ENCODE peak calls at places on chromosome 12, in ten cellular contexts. H is HFFc6, J is brain microvascular endothelial cell, P is fibroblast of lung, Y is MM.1S, S is GM12865, T is RWPE1, N is endothelial cell, E is RWPE2, O is fibroblast of the aortic adventitia. C is an unnamed sample.

GRCh38 chr12:22658214-22658613 is 33.2 kb downstream of the ETNK1 start:
- DNase-seq in T (peak), S (peak), P (peak), O (peak), Y (no peak), H (peak), J (peak), N (no peak), E (no peak), C (no peak)

GRCh38 chr12:49017764-49018281 is 753 bp downstream of the PRKAG1 start:
- DNase-seq in H (peak), Y (no peak), J (peak), N (no peak), O (no peak), E (no peak), S (peak), T (no peak), P (no peak), C (no peak)

GRCh38 chr12:52082988-52083637 is 3.6 kb downstream of the SMIM41 start:
- DNase-seq in S (peak), H (peak), N (peak), E (no peak), Y (peak), J (peak), T (peak), P (peak), O (peak), C (peak)

GRCh38 chr12:81010641-81011040 is 67.2 kb upstream of the ACSS3 start:
- DNase-seq in Y (no peak), H (no peak), S (no peak), O (peak), N (no peak), T (no peak), P (no peak), E (no peak), J (no peak), C (no peak)

GRCh38 chr12:79884401-79885006 is 50.4 kb downstream of the PPP1R12A start:
- DNase-seq in P (peak), E (no peak), T (no peak), J (no peak), S (no peak), H (no peak), O (no peak), Y (no peak), N (no peak), C (no peak)

GRCh38 chr12:29228474-29229157 is 79.5 kb downstream of the FAR2 start:
- DNase-seq in J (no peak), S (no peak), H (no peak), P (no peak), E (no peak), N (no peak), O (no peak), T (no peak), Y (no peak), C (no peak)

GRCh38 chr12:2652401-2653081 is 142.2 kb upstream of the FKBP4 start:
- DNase-seq in P (no peak), O (no peak), N (no peak), S (no peak), J (no peak), E (peak), T (no peak), Y (no peak), H (no peak), C (no peak)

GRCh38 chr12:5391638-5392037 is 40.3 kb upstream of the NTF3 start:
- DNase-seq in S (no peak), H (no peak), J (peak), T (no peak), O (no peak), E (no peak), Y (no peak), P (no peak), N (no peak), C (no peak)

GRCh38 chr12:27511031-27511722 is 12.8 kb upstream of the PPFIBP1 start:
- DNase-seq in Y (no peak), S (no peak), O (peak), J (no peak), N (no peak), P (peak), H (no peak), E (no peak), T (no peak), C (no peak)

GRCh38 chr12:122842505-122843405 is 7.5 kb downstream of the HIP1R start:
- DNase-seq in P (no peak), O (no peak), J (no peak), Y (no peak), S (no peak), E (no peak), N (no peak), T (no peak), H (no peak), C (no peak)

GRCh38 chr12:124500232-124501079 is 67.0 kb downstream of the NCOR2 start:
- DNase-seq in P (no peak), T (peak), O (no peak), S (no peak), E (peak), J (no peak), Y (no peak), H (peak), N (peak), C (no peak)

GRCh38 chr12:48000878-48001321 is 3.4 kb downstream of the COL2A1 start:
- DNase-seq in S (no peak), P (peak), O (peak), Y (no peak), N (no peak), T (peak), J (peak), H (peak), E (no peak), C (no peak)

GRCh38 chr12:8662592-8662991 is at the start of gene MFAP5:
- DNase-seq in Y (no peak), S (no peak), O (peak), E (no peak), H (peak), T (peak), N (no peak), J (no peak), P (no peak), C (no peak)

GRCh38 chr12:81758421-81759214 is 532 bp downstream of the PPFIA2 start:
- DNase-seq in E (no peak), S (no peak), N (peak), Y (peak), H (no peak), J (peak), O (peak), P (peak), T (no peak), C (peak)

GRCh38 chr12:76276499-76277151 is 71.6 kb downstream of the BBS10 start:
- DNase-seq in O (no peak), E (no peak), S (no peak), N (no peak), P (peak), H (no peak), J (no peak), Y (no peak), T (no peak), C (no peak)

GRCh38 chr12:26629864-26630263 is 203.1 kb downstream of the ITPR2 start:
- DNase-seq in E (no peak), J (peak), O (peak), T (no peak), H (no peak), N (no peak), Y (no peak), S (no peak), P (peak), C (no peak)

GRCh38 chr12:32183646-32184045 is 77.0 kb downstream of the BICD1 start:
- DNase-seq in H (peak), T (no peak), Y (no peak), O (no peak), J (peak), N (peak), S (no peak), E (no peak), P (no peak), C (no peak)

GRCh38 chr12:118136559-118137003 is 657 bp downstream of the PEBP1 start:
- DNase-seq in J (peak), S (peak), P (peak), E (no peak), N (peak), T (peak), H (peak), Y (peak), O (peak), C (peak)

GRCh38 chr12:101823891-101824290 is 6.9 kb downstream of the GNPTAB start:
- DNase-seq in T (peak), S (peak), J (peak), Y (peak), N (peak), P (peak), E (no peak), H (no peak), O (peak), C (peak)
- TF ChIP-seq CTCF in T (peak), S (peak), J (peak), Y (peak), N (peak), P (no peak), E (no peak), H (peak), O (peak), C (peak)

GRCh38 chr12:132373967-132374820 is 44.8 kb upstream of the GALNT9 start:
- DNase-seq in P (peak), J (no peak), S (no peak), N (no peak), Y (no peak), T (peak), O (no peak), H (no peak), E (peak), C (peak)
- TF ChIP-seq CTCF in P (peak), J (peak), S (no peak), N (no peak), Y (no peak), T (peak), O (peak), H (peak), E (peak), C (no peak)

GRCh38 chr12:53986686-53987180 is 1.8 kb downstream of the HOXC10 start:
- DNase-seq in H (no peak), J (no peak), P (no peak), O (no peak), E (no peak), N (no peak), S (no peak), Y (no peak), T (no peak), C (no peak)

GRCh38 chr12:53984901-53985357 is at the start of gene HOXC10:
- DNase-seq in O (peak), P (peak), S (peak), Y (peak), H (peak), J (peak), T (peak), N (peak), E (peak), C (peak)

GRCh38 chr12:53985358-53985899 is 483 bp downstream of the HOXC10 start:
- DNase-seq in H (no peak), P (no peak), J (no peak), O (no peak), E (no peak), T (no peak), Y (no peak), S (no peak), N (no peak), C (no peak)

GRCh38 chr12:53987748-53988147 is 2.8 kb downstream of the HOXC10 start:
- DNase-seq in P (no peak), O (no peak), Y (no peak), T (no peak), H (no peak), S (no peak), J (no peak), E (no peak), N (no peak), C (no peak)

GRCh38 chr12:53985900-53986685 is 1.1 kb downstream of the HOXC10 start:
- DNase-seq in S (no peak), T (no peak), P (no peak), N (no peak), J (no peak), E (no peak), Y (no peak), O (no peak), H (no peak), C (no peak)
- TF ChIP-seq CTCF in S (no peak), T (no peak), P (no peak), N (no peak), J (no peak), E (no peak), Y (no peak), O (no peak), H (no peak), C (no peak)

GRCh38 chr12:71124833-71125460 is 32.9 kb downstream of the TSPAN8 start:
- DNase-seq in P (no peak), Y (no peak), T (no peak), S (no peak), N (no peak), J (no peak), O (no peak), E (no peak), H (no peak), C (no peak)
- TF ChIP-seq CTCF in P (no peak), Y (no peak), T (no peak), S (no peak), N (no peak), J (no peak), O (no peak), E (no peak), H (no peak), C (no peak)

GRCh38 chr12:41190360-41190759 is 2.2 kb downstream of the PDZRN4 start:
- DNase-seq in P (no peak), O (no peak), T (no peak), Y (no peak), N (peak), S (no peak), J (peak), E (no peak), H (no peak), C (no peak)
- TF ChIP-seq CTCF in P (peak), O (peak), T (peak), Y (peak), N (no peak), S (peak), J (peak), E (peak), H (no peak), C (no peak)

DNA sequence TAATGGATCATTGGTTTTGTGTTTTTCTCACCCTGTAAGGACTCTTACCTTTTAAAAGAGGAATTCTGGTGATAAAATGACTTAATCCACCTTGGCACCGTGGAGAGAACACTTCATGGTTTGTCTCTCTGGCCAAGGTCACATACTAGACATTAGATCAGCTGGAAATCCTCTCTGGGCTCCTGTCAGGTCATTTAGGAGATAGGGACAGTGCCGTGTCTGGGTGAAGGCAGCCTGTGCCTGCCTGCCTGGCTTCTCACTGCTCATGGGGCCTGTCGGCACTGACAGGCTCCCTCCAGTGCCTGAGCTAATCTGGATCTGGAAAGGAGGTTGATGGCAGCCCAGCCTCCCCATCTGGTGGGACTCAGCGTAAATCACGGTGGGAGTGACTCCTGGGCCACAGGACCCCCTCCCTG is 5.7 kb downstream of the CRADD start:
- DNase-seq in E (no peak), H (no peak), S (no peak), T (no peak), J (no peak), O (no peak), Y (no peak), P (no peak), N (no peak), C (no peak)
- TF ChIP-seq CTCF in E (no peak), H (no peak), S (no peak), T (no peak), J (no peak), O (no peak), Y (no peak), P (no peak), N (no peak), C (no peak)

GRCh38 chr12:115771601-115772000 is 505.9 kb downstream of the MED13L start:
- DNase-seq in S (no peak), P (no peak), Y (no peak), H (no peak), O (no peak), T (no peak), N (no peak), E (no peak), J (no peak), C (no peak)

GRCh38 chr12:115776399-115776798 is 501.1 kb downstream of the MED13L start:
- DNase-seq in S (no peak), O (no peak), E (no peak), P (no peak), N (no peak), H (no peak), Y (no peak), J (no peak), T (no peak), C (no peak)

GRCh38 chr12:115771065-115771464 is 506.4 kb downstream of the MED13L start:
- DNase-seq in P (peak), Y (no peak), T (no peak), E (no peak), O (no peak), S (no peak), H (peak), J (no peak), N (peak), C (no peak)

GRCh38 chr12:115770643-115771042 is 506.9 kb downstream of the MED13L start:
- DNase-seq in O (no peak), J (no peak), P (no peak), H (no peak), E (no peak), Y (no peak), T (no peak), S (no peak), N (no peak), C (no peak)

GRCh38 chr12:115774148-115774905 is 503.2 kb downstream of the MED13L start:
- DNase-seq in S (no peak), J (no peak), Y (no peak), O (no peak), H (no peak), P (no peak), E (no peak), T (no peak), N (no peak), C (no peak)
- TF ChIP-seq CTCF in S (no peak), J (no peak), Y (no peak), O (no peak), H (no peak), P (no peak), E (no peak), T (no peak), N (no peak), C (no peak)

GRCh38 chr12:116996648-116997047 is 85.9 kb downstream of the FBXW8 start:
- DNase-seq in O (peak), P (no peak), H (no peak), E (no peak), Y (no peak), J (no peak), T (no peak), S (no peak), N (no peak), C (no peak)

GRCh38 chr12:116990971-116991966 is 80.5 kb downstream of the FBXW8 start:
- DNase-seq in N (no peak), E (no peak), Y (no peak), S (no peak), O (peak), P (no peak), T (no peak), H (peak), J (peak), C (no peak)

GRCh38 chr12:117000316-117000715 is 89.6 kb downstream of the FBXW8 start:
- DNase-seq in T (no peak), N (no peak), S (peak), E (no peak), J (no peak), Y (no peak), H (no peak), P (no peak), O (no peak), C (no peak)

GRCh38 chr12:116999066-116999465 is 88.3 kb downstream of the FBXW8 start:
- DNase-seq in J (no peak), E (no peak), Y (no peak), H (no peak), O (no peak), N (no peak), P (no peak), T (no peak), S (no peak), C (no peak)

GRCh38 chr12:116996058-116996457 is 85.3 kb downstream of the FBXW8 start:
- DNase-seq in Y (no peak), J (no peak), T (no peak), S (no peak), O (peak), E (no peak), H (no peak), N (no peak), P (no peak), C (no peak)
- TF ChIP-seq CTCF in Y (no peak), J (no peak), T (no peak), S (no peak), O (no peak), E (no peak), H (no peak), N (no peak), P (no peak), C (no peak)

GRCh38 chr12:83389237-83389996 is 702.7 kb downstream of the TMTC2 start:
- DNase-seq in H (no peak), Y (peak), J (no peak), P (no peak), S (peak), O (no peak), T (no peak), E (no peak), N (peak), C (peak)
- TF ChIP-seq CTCF in H (no peak), Y (peak), J (peak), P (no peak), S (no peak), O (no peak), T (no peak), E (peak), N (peak), C (peak)

C was measured in glutamatergic neuron.